ENCODE peak calls at places on chromosomes 1 and 21, in nine cellular contexts. One of them, this sample, is unnamed.

GRCh38 chr1:225447649-225448048 is 19.8 kb upstream of the LBR start:
- DNase-seq in stimulated activated CD4-positive, alpha-beta T cell treated with anti-CD3 and anti-CD28 coated beads, Interleukin-1b, Interleukin-23, amount 100 ng/mL, for 4 hours: no peak
- DNase-seq in fibroblast of the conjunctiva: peak
- DNase-seq in endothelial cell: no peak
- DNase-seq in epithelial cell of prostate: no peak
- DNase-seq in substantia nigra: peak
- DNase-seq in NCI-H2171: no peak
- DNase-seq in iPS-NIHi11: no peak
- DNase-seq in activated CD8-positive, alpha-beta memory T cell treated with anti-CD3 and anti-CD28 coated beads for 24 hours: peak
- DNase-seq in this sample: no peak

GRCh38 chr21:34835526-34835925 is 166.7 kb downstream of the CLIC6 start:
- DNase-seq in stimulated activated CD4-positive, alpha-beta T cell treated with anti-CD3 and anti-CD28 coated beads, Interleukin-1b, Interleukin-23, amount 100 ng/mL, for 4 hours: no peak
- DNase-seq in fibroblast of the conjunctiva: peak
- DNase-seq in endothelial cell: no peak
- DNase-seq in epithelial cell of prostate: no peak
- DNase-seq in substantia nigra: no peak
- DNase-seq in NCI-H2171: no peak
- DNase-seq in iPS-NIHi11: peak
- DNase-seq in activated CD8-positive, alpha-beta memory T cell treated with anti-CD3 and anti-CD28 coated beads for 24 hours: no peak
- DNase-seq in this sample: no peak

GRCh38 chr1:85372683-85373446 is 92.1 kb downstream of the DDAH1 start:
- DNase-seq in stimulated activated CD4-positive, alpha-beta T cell treated with anti-CD3 and anti-CD28 coated beads, Interleukin-1b, Interleukin-23, amount 100 ng/mL, for 4 hours: no peak
- DNase-seq in fibroblast of the conjunctiva: no peak
- DNase-seq in endothelial cell: no peak
- DNase-seq in epithelial cell of prostate: no peak
- DNase-seq in substantia nigra: no peak
- DNase-seq in NCI-H2171: no peak
- DNase-seq in iPS-NIHi11: no peak
- DNase-seq in activated CD8-positive, alpha-beta memory T cell treated with anti-CD3 and anti-CD28 coated beads for 24 hours: no peak
- DNase-seq in this sample: no peak

GRCh38 chr1:234208791-234209190 is 164.5 kb upstream of the COA6 start:
- DNase-seq in stimulated activated CD4-positive, alpha-beta T cell treated with anti-CD3 and anti-CD28 coated beads, Interleukin-1b, Interleukin-23, amount 100 ng/mL, for 4 hours: no peak
- DNase-seq in fibroblast of the conjunctiva: no peak
- DNase-seq in endothelial cell: no peak
- DNase-seq in epithelial cell of prostate: peak
- DNase-seq in substantia nigra: no peak
- DNase-seq in NCI-H2171: no peak
- DNase-seq in iPS-NIHi11: no peak
- DNase-seq in activated CD8-positive, alpha-beta memory T cell treated with anti-CD3 and anti-CD28 coated beads for 24 hours: no peak
- DNase-seq in this sample: no peak

GRCh38 chr21:35467536-35467935 is 418.4 kb upstream of the RUNX1 start:
- DNase-seq in stimulated activated CD4-positive, alpha-beta T cell treated with anti-CD3 and anti-CD28 coated beads, Interleukin-1b, Interleukin-23, amount 100 ng/mL, for 4 hours: no peak
- DNase-seq in fibroblast of the conjunctiva: no peak
- DNase-seq in endothelial cell: no peak
- DNase-seq in epithelial cell of prostate: no peak
- DNase-seq in substantia nigra: no peak
- DNase-seq in NCI-H2171: no peak
- DNase-seq in iPS-NIHi11: no peak
- DNase-seq in activated CD8-positive, alpha-beta memory T cell treated with anti-CD3 and anti-CD28 coated beads for 24 hours: no peak
- DNase-seq in this sample: no peak

GRCh38 chr1:93919780-93920179 is 10.6 kb upstream of the GCLM start:
- DNase-seq in stimulated activated CD4-positive, alpha-beta T cell treated with anti-CD3 and anti-CD28 coated beads, Interleukin-1b, Interleukin-23, amount 100 ng/mL, for 4 hours: no peak
- DNase-seq in fibroblast of the conjunctiva: no peak
- DNase-seq in endothelial cell: no peak
- DNase-seq in epithelial cell of prostate: no peak
- DNase-seq in substantia nigra: no peak
- DNase-seq in NCI-H2171: no peak
- DNase-seq in iPS-NIHi11: peak
- DNase-seq in activated CD8-positive, alpha-beta memory T cell treated with anti-CD3 and anti-CD28 coated beads for 24 hours: no peak
- DNase-seq in this sample: no peak

GRCh38 chr1:194056169-194056568 is 869.8 kb upstream of the B3GALT2 start:
- DNase-seq in stimulated activated CD4-positive, alpha-beta T cell treated with anti-CD3 and anti-CD28 coated beads, Interleukin-1b, Interleukin-23, amount 100 ng/mL, for 4 hours: no peak
- DNase-seq in fibroblast of the conjunctiva: no peak
- DNase-seq in endothelial cell: no peak
- DNase-seq in epithelial cell of prostate: no peak
- DNase-seq in substantia nigra: no peak
- DNase-seq in NCI-H2171: no peak
- DNase-seq in iPS-NIHi11: no peak
- DNase-seq in activated CD8-positive, alpha-beta memory T cell treated with anti-CD3 and anti-CD28 coated beads for 24 hours: no peak
- DNase-seq in this sample: no peak

GRCh38 chr1:2644171-2644570 is 11.4 kb upstream of the MMEL1 start:
- DNase-seq in stimulated activated CD4-positive, alpha-beta T cell treated with anti-CD3 and anti-CD28 coated beads, Interleukin-1b, Interleukin-23, amount 100 ng/mL, for 4 hours: no peak
- DNase-seq in fibroblast of the conjunctiva: no peak
- DNase-seq in endothelial cell: no peak
- DNase-seq in epithelial cell of prostate: no peak
- DNase-seq in substantia nigra: no peak
- DNase-seq in NCI-H2171: no peak
- DNase-seq in iPS-NIHi11: no peak
- DNase-seq in activated CD8-positive, alpha-beta memory T cell treated with anti-CD3 and anti-CD28 coated beads for 24 hours: peak
- DNase-seq in this sample: no peak

GRCh38 chr1:19564366-19564765 is 79.0 kb upstream of the CAPZB start:
- DNase-seq in stimulated activated CD4-positive, alpha-beta T cell treated with anti-CD3 and anti-CD28 coated beads, Interleukin-1b, Interleukin-23, amount 100 ng/mL, for 4 hours: no peak
- DNase-seq in fibroblast of the conjunctiva: no peak
- DNase-seq in endothelial cell: no peak
- DNase-seq in epithelial cell of prostate: no peak
- DNase-seq in substantia nigra: no peak
- DNase-seq in NCI-H2171: no peak
- DNase-seq in iPS-NIHi11: no peak
- DNase-seq in activated CD8-positive, alpha-beta memory T cell treated with anti-CD3 and anti-CD28 coated beads for 24 hours: no peak
- DNase-seq in this sample: no peak